ENCODE peak calls at places on chromosomes 7 and 10, in ten cellular contexts. T is uterus, C is right lobe of liver, N is spleen, S is body of pancreas, R is A549, H is IMR-90, V is adrenal gland, Z is K562, G is tibial nerve. U is an unnamed sample.

GRCh38 chr10:60718891-60719290 is 59.4 kb upstream of the CDK1 start:
- DNase-seq in C (no peak), R (no peak), N (no peak), V (no peak), Z (no peak), S (no peak), G (no peak), T (no peak), H (no peak), U (no peak)

GRCh38 chr10:8102708-8103401 is 48.4 kb downstream of the GATA3 start:
- DNase-seq in V (no peak), S (no peak), N (peak), Z (no peak), H (no peak), C (no peak), R (no peak), T (no peak), G (no peak), U (no peak)

GRCh38 chr7:48718731-48719387 is 205.5 kb upstream of the CDC14C start:
- DNase-seq in S (no peak), V (no peak), H (no peak), N (no peak), G (no peak), T (no peak), C (no peak), R (no peak), Z (no peak), U (no peak)

GRCh38 chr7:93944673-93945072 is 23.1 kb downstream of the GNG11 start:
- DNase-seq in S (no peak), H (peak), V (no peak), G (no peak), C (no peak), N (no peak), Z (no peak), R (no peak), T (no peak), U (no peak)

GRCh38 chr7:9091282-9091681 is 657.9 kb downstream of the NXPH1 start:
- DNase-seq in Z (no peak), R (no peak), H (no peak), V (no peak), N (no peak), T (no peak), G (no peak), S (no peak), C (no peak), U (no peak)

GRCh38 chr10:35781643-35782035 is 139.5 kb upstream of the FZD8 start:
- DNase-seq in C (no peak), N (no peak), G (no peak), V (no peak), H (no peak), R (no peak), S (no peak), T (no peak), Z (peak), U (peak)

GRCh38 chr10:126290232-126290631 is 98.0 kb downstream of the ADAM12 start:
- DNase-seq in H (no peak), R (no peak), Z (no peak), V (no peak), G (no peak), C (no peak), N (no peak), T (no peak), S (no peak), U (no peak)

GRCh38 chr10:77458986-77459590 is 178.5 kb downstream of the KCNMA1 start:
- DNase-seq in Z (no peak), T (no peak), N (no peak), H (peak), R (no peak), V (no peak), G (no peak), S (no peak), C (no peak), U (no peak)

GRCh38 chr7:133502498-133502897 is 249.6 kb downstream of the EXOC4 start:
- DNase-seq in C (no peak), N (no peak), R (no peak), S (no peak), V (no peak), H (no peak), T (no peak), Z (no peak), G (no peak), U (no peak)

GRCh38 chr10:114009281-114009996 is 34.2 kb upstream of the ADRB1 start:
- DNase-seq in N (no peak), H (no peak), C (no peak), S (no peak), Z (no peak), G (no peak), V (no peak), T (no peak), R (no peak), U (no peak)

GRCh38 chr10:60849217-60849616 is 70.9 kb downstream of the CDK1 start:
- DNase-seq in S (no peak), H (no peak), V (no peak), T (no peak), Z (no peak), G (no peak), R (no peak), C (no peak), N (no peak), U (no peak)

GRCh38 chr7:69550991-69551390 is 47.3 kb upstream of the AUTS2 start:
- DNase-seq in H (no peak), V (no peak), Z (no peak), G (no peak), R (no peak), T (no peak), S (no peak), N (peak), C (no peak), U (no peak)

GRCh38 chr10:43355749-43356371 is 15.6 kb upstream of the FXYD4 start:
- DNase-seq in Z (no peak), S (no peak), G (no peak), R (no peak), V (no peak), N (no peak), T (no peak), C (no peak), H (no peak), U (no peak)

GRCh38 chr10:84360634-84361365 is 32.4 kb downstream of the CCSER2 start:
- DNase-seq in T (no peak), N (no peak), G (no peak), R (no peak), C (no peak), Z (no peak), V (no peak), H (peak), S (no peak), U (peak)

GRCh38 chr10:129963831-129964501 is at the start of gene EBF3:
- DNase-seq in R (no peak), T (peak), N (peak), S (peak), C (no peak), Z (peak), G (peak), H (peak), V (no peak), U (peak)

GRCh38 chr7:18590744-18591340 is 95.3 kb downstream of the HDAC9 start:
- DNase-seq in V (no peak), G (no peak), T (no peak), N (no peak), H (peak), C (no peak), S (no peak), R (peak), Z (no peak), U (no peak)

GRCh38 chr10:104308439-104308903 is 29.8 kb downstream of the ITPRIP start:
- DNase-seq in N (no peak), C (no peak), V (no peak), Z (no peak), G (peak), R (no peak), T (no peak), H (no peak), S (no peak), U (no peak)

GRCh38 chr10:21217748-21218367 is 307.6 kb downstream of the SKIDA1 start:
- DNase-seq in C (no peak), N (no peak), S (no peak), R (no peak), G (no peak), V (no peak), H (no peak), T (no peak), Z (no peak), U (no peak)

GRCh38 chr7:101814081-101814995 is 3.1 kb upstream of the CUX1 start:
- DNase-seq in G (no peak), R (peak), H (peak), Z (peak), T (peak), C (peak), V (peak), N (peak), S (peak), U (peak)

GRCh38 chr7:156578978-156579430 is 61.6 kb upstream of the RNF32 start:
- DNase-seq in C (no peak), N (no peak), S (no peak), Z (no peak), G (no peak), V (no peak), T (no peak), R (no peak), H (no peak), U (no peak)

GRCh38 chr10:100968037-100968736 is 1.1 kb upstream of the SEMA4G start:
- DNase-seq in T (no peak), Z (no peak), R (no peak), V (no peak), S (no peak), H (no peak), G (no peak), N (no peak), C (no peak), U (no peak)

GRCh38 chr7:5501465-5501864 is 77.8 kb upstream of the TNRC18 start:
- DNase-seq in N (no peak), C (no peak), T (no peak), Z (no peak), S (no peak), R (no peak), V (no peak), G (no peak), H (no peak), U (no peak)

GRCh38 chr7:148162808-148163207 is 427.8 kb upstream of the C7orf33 start:
- DNase-seq in R (no peak), V (no peak), G (no peak), N (no peak), T (no peak), C (no peak), S (peak), Z (no peak), H (no peak), U (no peak)

GRCh38 chr7:98369726-98370125 is 31.2 kb downstream of the BAIAP2L1 start:
- DNase-seq in G (no peak), N (peak), T (no peak), S (no peak), Z (no peak), C (peak), V (no peak), R (no peak), H (no peak), U (no peak)

GRCh38 chr10:77152256-77152655 is 485.4 kb downstream of the KCNMA1 start:
- DNase-seq in C (no peak), G (no peak), N (no peak), H (no peak), R (no peak), T (no peak), Z (no peak), V (no peak), S (no peak), U (no peak)

GRCh38 chr10:13099144-13099665 is 758 bp upstream of the OPTN start:
- DNase-seq in T (peak), G (no peak), Z (peak), N (no peak), V (peak), H (peak), C (peak), R (peak), S (no peak), U (peak)

GRCh38 chr10:60427148-60427547 is 37.5 kb upstream of the ANK3 start:
- DNase-seq in N (no peak), T (no peak), Z (no peak), R (no peak), C (no peak), S (no peak), V (no peak), H (no peak), G (no peak), U (no peak)

GRCh38 chr10:92591550-92592140 is 1.3 kb upstream of the KIF11 start:
- DNase-seq in G (peak), R (peak), H (peak), T (peak), V (peak), C (peak), Z (peak), N (peak), S (peak), U (peak)

DNA sequence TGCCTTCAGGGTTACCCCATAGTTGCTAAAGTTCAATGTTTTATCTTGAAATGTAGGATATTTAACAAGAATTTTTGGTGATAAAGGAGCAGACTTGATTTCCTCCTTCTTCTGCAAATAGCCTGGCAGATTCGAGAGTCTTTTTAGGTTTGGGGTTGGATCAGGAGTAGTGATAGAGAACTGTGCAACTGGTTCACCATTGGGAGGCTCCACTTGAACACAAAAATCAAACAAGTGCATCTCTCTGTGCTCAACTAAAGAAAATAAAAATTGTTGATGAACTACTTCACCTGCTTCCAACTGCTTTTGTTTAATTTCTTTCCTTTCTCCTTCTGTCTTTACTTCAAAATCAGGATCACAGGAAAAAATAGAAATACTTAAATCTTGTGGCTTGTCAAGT is 58.5 kb downstream of the MACC1 start:
- DNase-seq in C (no peak), N (no peak), R (no peak), T (no peak), H (peak), Z (no peak), V (no peak), G (no peak), S (no peak), U (no peak)
- TF ChIP-seq CTCF in C (no peak), N (no peak), R (no peak), T (no peak), H (peak), Z (no peak), V (no peak), G (no peak), S (no peak), U (peak)

DNA sequence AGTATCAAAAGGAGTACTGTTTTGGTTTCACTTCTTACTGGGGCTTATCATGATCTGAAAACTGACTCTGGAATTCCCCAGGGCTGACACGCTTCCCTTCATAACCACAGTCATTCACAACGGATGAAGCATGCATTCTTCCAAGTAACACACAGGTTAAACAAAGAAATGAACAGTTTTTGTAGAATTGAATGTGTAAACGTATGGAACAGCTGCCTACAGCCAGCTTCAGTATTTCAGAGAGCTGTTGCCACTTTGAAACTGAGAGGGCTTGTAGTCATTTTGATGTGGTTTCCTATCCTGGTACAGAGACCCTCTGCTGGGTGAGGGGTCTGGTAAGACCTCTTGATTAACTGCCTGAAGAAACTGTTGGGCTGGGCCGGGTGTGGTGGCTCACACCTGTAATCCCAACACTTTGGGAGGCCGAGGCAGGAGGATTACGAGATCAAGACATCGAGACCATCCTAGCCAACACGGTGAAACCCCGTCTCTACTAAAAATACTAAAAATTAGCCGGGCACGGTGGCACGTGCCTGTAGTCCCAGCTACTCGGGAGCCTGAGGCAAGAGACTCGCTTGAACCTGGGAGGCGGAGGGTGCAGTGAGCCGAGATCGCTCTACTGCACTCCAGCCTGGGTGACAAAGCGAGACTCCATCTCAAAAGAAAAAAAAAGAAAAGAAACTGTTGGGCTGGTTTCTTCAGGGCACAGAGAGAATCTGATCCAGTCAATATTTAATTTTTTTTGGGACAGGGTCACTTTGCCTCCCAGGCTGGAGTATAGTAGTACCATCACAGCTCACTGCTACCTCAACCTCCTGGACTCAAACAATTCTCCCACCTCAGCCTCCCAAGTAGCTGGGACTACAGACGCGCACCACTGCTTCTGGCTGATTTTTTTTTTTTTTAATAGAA is 4.7 kb downstream of the NFE2L3 start:
- DNase-seq in T (no peak), H (peak), N (no peak), G (no peak), R (peak), C (no peak), Z (no peak), V (no peak), S (no peak), U (no peak)
- H3K27ac ChIP-seq in T (no peak), H (peak), N (peak), G (peak), R (peak), C (no peak), Z (peak), V (no peak), S (peak), U (no peak)

GRCh38 chr10:133349577-133350011 is 2.4 kb downstream of the PRAP1 start:
- DNase-seq in Z (no peak), N (no peak), G (no peak), H (no peak), S (no peak), V (no peak), R (no peak), T (no peak), C (no peak), U (no peak)
- TF ChIP-seq POLR2A in Z (peak), N (no peak), G (no peak), H (no peak), S (no peak), V (no peak), R (no peak), T (no peak), C (no peak), U (no peak)

GRCh38 chr10:5343092-5343491 is 21.7 kb upstream of the UCN3 start:
- DNase-seq in H (no peak), R (no peak), C (no peak), V (no peak), T (no peak), Z (no peak), G (no peak), N (no peak), S (no peak), U (no peak)

GRCh38 chr10:5344746-5345145 is 20.0 kb upstream of the UCN3 start:
- DNase-seq in R (no peak), T (no peak), Z (no peak), V (no peak), S (no peak), H (no peak), C (no peak), N (no peak), G (no peak), U (no peak)

GRCh38 chr10:5346881-5347280 is 17.9 kb upstream of the UCN3 start:
- DNase-seq in Z (no peak), N (no peak), V (no peak), G (no peak), C (no peak), H (no peak), R (no peak), T (no peak), S (no peak), U (peak)

GRCh38 chr10:5343979-5344378 is 20.8 kb upstream of the UCN3 start:
- DNase-seq in N (no peak), C (no peak), H (no peak), T (no peak), G (no peak), S (no peak), R (no peak), V (no peak), Z (no peak), U (no peak)

DNA sequence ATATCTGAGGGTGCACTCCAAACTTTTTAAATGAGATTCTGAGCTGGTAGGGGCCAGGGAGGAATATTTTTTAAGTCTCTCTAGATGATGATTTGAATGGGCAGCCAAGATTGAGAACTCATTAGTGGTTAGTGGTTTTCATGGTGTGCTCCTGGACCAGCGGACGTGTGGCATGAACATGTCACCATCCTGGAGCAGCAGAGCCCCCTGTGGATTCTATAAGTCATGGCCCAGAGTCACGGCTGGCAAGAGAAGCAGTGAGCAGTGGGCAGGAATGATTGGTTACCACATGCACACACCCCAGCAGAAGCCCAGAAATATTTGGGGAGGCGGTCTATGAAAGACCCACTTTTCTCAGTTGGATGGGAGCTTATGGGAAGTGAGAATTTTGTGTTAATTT is 21.2 kb upstream of the UCN3 start:
- DNase-seq in V (no peak), R (no peak), S (no peak), T (no peak), H (no peak), C (no peak), G (no peak), Z (no peak), N (no peak), U (no peak)
- TF ChIP-seq CTCF in V (no peak), R (no peak), S (no peak), T (no peak), H (no peak), C (no peak), G (no peak), Z (peak), N (no peak), U (no peak)

DNA sequence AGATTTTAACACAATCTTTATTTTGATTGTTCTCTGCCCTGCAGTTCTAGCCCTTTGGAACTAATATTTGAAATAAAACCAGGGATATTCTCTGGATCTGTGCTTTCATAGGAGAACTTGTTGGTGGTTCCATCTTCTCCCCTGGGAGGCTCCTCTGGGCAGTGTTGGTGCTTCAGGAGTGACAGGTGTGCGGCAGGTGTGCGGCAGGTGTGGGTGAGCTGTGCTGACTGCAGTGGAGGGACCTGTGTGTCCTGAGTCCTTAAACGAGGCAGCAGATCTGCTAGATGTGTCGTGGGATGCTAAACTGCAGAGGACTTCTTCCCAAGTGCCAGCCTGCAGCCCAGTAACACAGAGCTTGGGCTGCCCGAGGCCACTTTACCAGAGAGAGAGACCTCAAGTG is 98.4 kb downstream of the LYZL1 start:
- DNase-seq in H (no peak), C (no peak), Z (no peak), G (no peak), V (no peak), T (no peak), S (no peak), N (no peak), R (no peak), U (no peak)
- H3K27ac ChIP-seq in H (no peak), C (no peak), Z (no peak), G (no peak), V (no peak), T (no peak), S (no peak), N (no peak), R (no peak), U (no peak)

DNA sequence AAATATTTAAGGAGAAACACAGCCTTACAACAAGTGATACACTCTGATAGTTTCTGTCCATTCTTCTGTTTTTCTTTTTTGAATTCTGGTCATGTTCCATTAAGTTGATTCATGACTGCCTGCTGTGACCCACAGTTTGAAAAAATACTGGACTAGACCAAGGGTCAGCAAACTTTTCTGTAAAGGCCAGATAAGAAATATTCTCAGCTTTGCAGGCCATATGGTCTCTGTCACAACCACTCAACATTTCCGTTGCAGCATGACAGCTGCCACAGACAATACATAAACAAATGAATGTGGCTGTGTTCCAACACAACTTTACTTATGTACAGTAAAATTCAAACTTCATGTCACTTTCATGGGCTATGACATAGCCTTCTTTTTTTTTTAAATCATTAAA is 156.7 kb downstream of the PLXNA4 start:
- DNase-seq in G (no peak), N (no peak), Z (no peak), H (no peak), V (no peak), C (no peak), T (no peak), R (no peak), S (no peak), U (no peak)
- TF ChIP-seq POLR2A in G (no peak), N (no peak), Z (no peak), H (no peak), V (no peak), C (no peak), T (no peak), R (no peak), S (no peak), U (no peak)

U was measured in thyroid gland.